ENCODE peak calls at places on chromosomes 16 and 17, in six cellular contexts. L is esophagus muscularis mucosa, G is GM23338, T is B cell, O is brain microvascular endothelial cell, P is fibroblast of villous mesenchyme. D is an unnamed sample.

GRCh38 chr17:3935140-3935542 is 18.9 kb upstream of the P2RX1 start:
- DNase-seq in L (no peak), G (peak; percentile 93), T (peak; percentile 51), O (peak; percentile 71), P (peak; percentile 77), D (peak; percentile 67)

GRCh38 chr16:81457326-81458133 is 12.9 kb downstream of the CMIP start:
- DNase-seq in L (no peak), G (no peak), T (no peak), O (peak; percentile 42), P (peak; percentile 70), D (no peak)

GRCh38 chr17:11948791-11949190 is 48.5 kb downstream of the ZNF18 start:
- DNase-seq in L (no peak), G (no peak), T (no peak), O (peak; percentile 24), P (peak; percentile 44), D (no peak)

GRCh38 chr16:886084-886543 is 84.7 kb downstream of the LMF1 start:
- DNase-seq in L (no peak), G (peak; percentile 77), T (no peak), O (no peak), P (no peak), D (no peak)

GRCh38 chr17:50926523-50926922 is 60.4 kb upstream of the TOB1 start:
- DNase-seq in L (no peak), G (no peak), T (no peak), O (no peak), P (no peak), D (no peak)

GRCh38 chr17:46888727-46889126 is 34.2 kb upstream of the GOSR2 start:
- DNase-seq in L (no peak), G (no peak), T (no peak), O (no peak), P (no peak), D (no peak)

GRCh38 chr17:71914042-71914441 is 206.8 kb upstream of the SOX9 start:
- DNase-seq in L (no peak), G (no peak), T (no peak), O (no peak), P (no peak), D (no peak)

GRCh38 chr16:21339269-21339641 is 61.2 kb upstream of the CRYM start:
- DNase-seq in L (no peak), G (no peak), T (no peak), O (no peak), P (no peak), D (no peak)

GRCh38 chr16:14611660-14612059 is 18.4 kb downstream of the PARN start:
- DNase-seq in L (no peak), G (no peak), T (no peak), O (no peak), P (no peak), D (no peak)

GRCh38 chr17:82943751-82944150 is 103.9 kb upstream of the ZNF750 start:
- DNase-seq in L (no peak), G (no peak), T (no peak), O (no peak), P (no peak), D (no peak)

GRCh38 chr17:81552244-81553017 is at the start of gene FAAP100:
- DNase-seq in L (no peak), G (peak; percentile 90), T (peak; percentile 77), O (peak; percentile 48), P (peak; percentile 80), D (peak; percentile 98)

GRCh38 chr17:63589646-63590045 is 11.0 kb upstream of the TACO1 start:
- DNase-seq in L (no peak), G (no peak), T (no peak), O (no peak), P (no peak), D (no peak)

GRCh38 chr17:60598001-60598736 is 1.8 kb upstream of the PPM1D start:
- DNase-seq in L (no peak), G (no peak), T (no peak), O (no peak), P (peak; percentile 30), D (no peak)

GRCh38 chr16:21150375-21151001 is at the start of gene DNAH3:
- DNase-seq in L (no peak), G (no peak), T (no peak), O (no peak), P (no peak), D (no peak)

GRCh38 chr17:74453665-74454196 is 12.7 kb upstream of the CD300A start:
- DNase-seq in L (no peak), G (no peak), T (no peak), O (no peak), P (no peak), D (peak; percentile 97)
- TF ChIP-seq CTCF in L (no peak), G (no peak), T (no peak), O (no peak), P (no peak), D (peak; percentile 21)

GRCh38 chr17:32523827-32524552 is 37.2 kb downstream of the CDK5R1 start:
- DNase-seq in L (no peak), G (no peak), T (peak; percentile 53), O (no peak), P (no peak), D (peak; percentile 69)
- TF ChIP-seq CTCF in L (no peak), G (no peak), T (no peak), O (no peak), P (no peak), D (no peak)

GRCh38 chr16:86158688-86159360 is 259.9 kb downstream of the IRF8 start:
- DNase-seq in L (no peak), G (peak; percentile 50), T (no peak), O (no peak), P (no peak), D (no peak)
- TF ChIP-seq CTCF in L (peak; percentile 26), G (peak; percentile 50), T (no peak), O (no peak), P (peak; percentile 22), D (no peak)

GRCh38 chr16:49660647-49661046 is 195.3 kb downstream of the ZNF423 start:
- DNase-seq in L (no peak), G (no peak), T (no peak), O (no peak), P (no peak), D (no peak)
- TF ChIP-seq CTCF in L (no peak), G (no peak), T (no peak), O (no peak), P (no peak), D (no peak)

GRCh38 chr16:89365044-89365467 is 125.3 kb downstream of the ANKRD11 start:
- DNase-seq in L (no peak), G (no peak), T (no peak), O (peak; percentile 87), P (peak; percentile 82), D (peak; percentile 66)
- TF ChIP-seq CTCF in L (no peak), G (no peak), T (no peak), O (no peak), P (no peak), D (no peak)

GRCh38 chr17:5667871-5668270 is 83.6 kb upstream of the NLRP1 start:
- DNase-seq in L (no peak), G (peak; percentile 50), T (no peak), O (no peak), P (no peak), D (no peak)
- TF ChIP-seq CTCF in L (no peak), G (peak; percentile 64), T (no peak), O (no peak), P (peak; percentile 7), D (no peak)

GRCh38 chr16:80391095-80391494 is 149.7 kb upstream of the DYNLRB2 start:
- DNase-seq in L (no peak), G (no peak), T (no peak), O (no peak), P (no peak), D (no peak)

GRCh38 chr16:80384862-80385261 is 155.9 kb upstream of the DYNLRB2 start:
- DNase-seq in L (no peak), G (no peak), T (no peak), O (no peak), P (no peak), D (no peak)

DNA sequence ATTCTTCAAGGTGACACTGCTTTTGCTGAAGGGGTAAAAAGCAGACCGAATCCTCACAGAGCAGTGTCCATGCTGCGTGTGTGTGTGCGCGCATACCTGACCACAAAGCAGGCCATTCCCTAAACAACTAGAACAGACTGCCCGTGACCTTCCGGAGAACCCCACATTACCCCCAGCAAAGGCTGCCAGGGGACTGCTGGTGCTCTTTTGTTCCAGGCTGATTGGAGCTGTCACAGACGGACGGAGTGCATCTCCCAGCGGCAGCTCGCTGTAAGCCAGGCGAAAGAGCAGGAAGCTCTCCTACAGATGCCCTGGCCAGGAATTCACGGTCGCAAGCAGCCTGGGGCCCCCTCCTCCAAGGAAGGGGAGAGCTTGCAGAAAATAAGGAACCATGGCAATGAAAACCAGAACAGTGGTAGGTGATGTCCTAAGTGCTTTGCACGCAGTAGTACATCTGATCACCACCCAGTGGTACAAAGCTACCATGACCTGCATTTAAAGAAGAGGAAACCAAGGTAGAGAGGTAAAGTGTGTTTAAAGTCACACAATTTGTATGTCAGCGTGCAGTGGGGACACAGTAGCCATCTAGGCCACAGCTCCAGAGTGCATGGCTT is 153.4 kb upstream of the DYNLRB2 start:
- DNase-seq in L (no peak), G (no peak), T (no peak), O (no peak), P (no peak), D (no peak)
- TF ChIP-seq CTCF in L (no peak), G (no peak), T (no peak), O (peak; percentile 35), P (no peak), D (no peak)

GRCh38 chr16:67246081-67246944 is 968 bp downstream of the FHOD1 start:
- DNase-seq in L (no peak), G (peak; percentile 97), T (peak; percentile 50), O (peak; percentile 80), P (peak; percentile 93), D (peak; percentile 82)
- TF ChIP-seq CTCF in L (peak; percentile 33), G (peak; percentile 54), T (no peak), O (peak; percentile 66), P (peak; percentile 59), D (peak; percentile 57)